ENCODE peak calls at places on chromosomes 6 and 20, in six cellular contexts. X, W, K, T, J and V are unnamed samples.
A peak's percentile ranks its signal among the peaks of the same experiment; 100 is the strongest.

GRCh38 chr6:79570802-79571367 is 33.7 kb upstream of the LCA5 start:
- DNase-seq in K (no peak), X (peak; percentile 3), J (no peak), W (no peak), T (no peak), V (no peak)

GRCh38 chr6:138692978-138693909 is 80.3 kb upstream of the CCDC28A start:
- DNase-seq in T (peak; percentile 91), J (peak; percentile 88), K (peak; percentile 82), X (peak; percentile 30), W (peak; percentile 86), V (peak; percentile 85)

GRCh38 chr20:47093567-47093966 is 198.9 kb downstream of the EYA2 start:
- DNase-seq in J (no peak), X (no peak), T (no peak), W (no peak), K (no peak), V (no peak)

GRCh38 chr6:170176621-170177382 is 114.1 kb downstream of the DLL1 start:
- DNase-seq in X (no peak), K (no peak), J (no peak), T (peak; percentile 64), W (peak; percentile 24), V (no peak)

GRCh38 chr20:35663813-35664543 is 722 bp downstream of the CPNE1 start:
- DNase-seq in W (peak; percentile 56), T (peak; percentile 91), J (peak; percentile 79), X (peak; percentile 87), K (peak; percentile 38), V (peak; percentile 79)

GRCh38 chr20:1702288-1702687 is 44.7 kb upstream of the SIRPG start:
- DNase-seq in K (no peak), X (no peak), J (no peak), W (no peak), T (no peak), V (no peak)

GRCh38 chr6:40899684-40900155 is 139.3 kb downstream of the UNC5CL start:
- DNase-seq in X (no peak), K (peak; percentile 22), J (no peak), W (no peak), T (no peak), V (peak; percentile 52)

GRCh38 chr6:166958926-166959861 is 2.8 kb upstream of the RNASET2 start:
- DNase-seq in J (no peak), T (peak; percentile 87), W (peak; percentile 39), X (peak; percentile 85), K (no peak), V (no peak)

GRCh38 chr20:44160133-44160532 is 26.9 kb downstream of the JPH2 start:
- DNase-seq in W (no peak), X (no peak), K (no peak), J (no peak), T (no peak), V (no peak)

GRCh38 chr6:134750669-134751068 is 199.2 kb downstream of the ALDH8A1 start:
- DNase-seq in K (no peak), X (no peak), W (no peak), T (no peak), J (no peak), V (no peak)

GRCh38 chr20:41141153-41141815 is 3.9 kb downstream of the PLCG1 start:
- DNase-seq in J (no peak), X (peak; percentile 74), K (no peak), W (no peak), T (no peak), V (no peak)

GRCh38 chr6:1321715-1322114 is 9.8 kb downstream of the FOXQ1 start:
- DNase-seq in X (no peak), W (no peak), J (no peak), K (no peak), T (no peak), V (no peak)

GRCh38 chr20:52083627-52084232 is 107.8 kb downstream of the ZFP64 start:
- DNase-seq in K (peak; percentile 50), X (peak; percentile 64), W (no peak), T (no peak), J (peak; percentile 82), V (peak; percentile 86)

GRCh38 chr6:89313006-89313405 is 2.1 kb downstream of the GABRR2 start:
- DNase-seq in W (no peak), K (no peak), X (no peak), J (no peak), T (no peak), V (no peak)

GRCh38 chr6:111477481-111477938 is 5.5 kb downstream of the REV3L start:
- DNase-seq in T (no peak), J (no peak), K (no peak), X (peak; percentile 79), W (no peak), V (no peak)

GRCh38 chr6:81890846-81891245 is 138.4 kb upstream of the TENT5A start:
- DNase-seq in T (no peak), X (no peak), K (no peak), W (no peak), J (no peak), V (no peak)

GRCh38 chr20:60024245-60024644 is 66.0 kb downstream of the CDH26 start:
- DNase-seq in X (no peak), J (no peak), T (no peak), W (no peak), K (no peak), V (no peak)

GRCh38 chr6:44105993-44106740 is 21.1 kb downstream of the MRPL14 start:
- DNase-seq in T (no peak), K (no peak), X (no peak), J (no peak), W (no peak), V (no peak)

GRCh38 chr6:3032986-3033385 is 33.3 kb downstream of the NQO2 start:
- DNase-seq in J (no peak), T (no peak), W (no peak), K (no peak), X (no peak), V (no peak)

GRCh38 chr20:38790210-38791053 is 15.1 kb upstream of the PPP1R16B start:
- DNase-seq in W (no peak), T (no peak), J (peak; percentile 79), K (no peak), X (peak; percentile 53), V (peak; percentile 71)

GRCh38 chr20:63140683-63141433 is 75.1 kb downstream of the YTHDF1 start:
- DNase-seq in W (no peak), J (no peak), T (peak; percentile 56), K (no peak), X (no peak), V (no peak)

GRCh38 chr6:163323274-163323673 is 91.2 kb upstream of the QKI start:
- DNase-seq in X (no peak), K (no peak), J (no peak), W (no peak), T (no peak), V (no peak)

GRCh38 chr6:65064844-65065243 is 642.2 kb downstream of the EYS start:
- DNase-seq in T (no peak), J (no peak), X (no peak), K (no peak), W (no peak), V (no peak)

GRCh38 chr6:110944681-110945151 is 13.8 kb upstream of the GTF3C6 start:
- DNase-seq in T (no peak), J (no peak), K (no peak), W (no peak), X (no peak), V (no peak)

GRCh38 chr6:41451515-41452163 is 94.5 kb upstream of the FOXP4 start:
- DNase-seq in J (no peak), W (no peak), K (no peak), T (peak; percentile 44), X (no peak), V (no peak)

GRCh38 chr6:131960371-131961133 is 9.4 kb upstream of the CCN2 start:
- DNase-seq in W (no peak), J (no peak), X (peak; percentile 6), T (no peak), K (no peak), V (no peak)
- TF ChIP-seq CTCF in W (no peak), J (peak; percentile 20), X (peak; percentile 76), T (no peak), K (no peak), V (no peak)

DNA sequence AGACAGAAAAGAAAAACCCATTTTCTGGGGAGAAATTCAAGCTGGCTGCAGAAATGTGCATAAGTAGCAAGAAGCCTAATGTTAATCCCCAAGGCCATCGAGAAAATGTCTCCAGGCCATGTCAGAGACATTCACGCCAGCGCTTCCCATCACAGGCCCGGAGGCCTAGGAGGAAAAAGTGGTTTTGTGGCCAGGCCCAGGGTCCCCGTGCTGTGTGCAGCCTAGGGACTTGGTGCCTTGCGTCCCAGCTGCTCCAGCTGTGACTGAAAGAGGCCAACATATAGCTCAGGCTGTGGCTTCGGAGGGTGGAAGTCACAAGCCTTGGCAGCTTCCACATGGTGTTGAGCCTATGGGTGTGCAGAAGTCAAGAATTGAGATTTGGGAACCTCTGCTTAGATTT is 10.9 kb downstream of the IFNGR1 start:
- DNase-seq in W (no peak), X (no peak), T (no peak), J (no peak), K (no peak), V (no peak)
- H3K4me1 ChIP-seq in W (peaks cover 19% of the 10 kb centered on the region), X (peaks cover 2% of the 10 kb centered on the region), T (peaks cover 38% of the 10 kb centered on the region), J (no peaks in the 10 kb centered on the region), K (peaks cover 34% of the 10 kb centered on the region), V (peaks cover 6% of the 10 kb centered on the region)

GRCh38 chr20:51014797-51015722 is 7.8 kb downstream of the KCNG1 start:
- DNase-seq in T (peak; percentile 59), W (no peak), X (peak; percentile 36), K (peak; percentile 40), J (peak; percentile 85), V (peak; percentile 77)
- H3K4me3 ChIP-seq in T (no peak overlapping the region), W (no peak overlapping the region), X (no peak overlapping the region), K (no peak overlapping the region), J (no peak overlapping the region), V (no peak overlapping the region)

GRCh38 chr6:158627940-158628211 is 16.7 kb downstream of the DYNLT1 start:
- DNase-seq in X (no peak), K (peak; percentile 8), J (no peak), T (no peak), W (no peak), V (no peak)

GRCh38 chr6:158630944-158631616 is 13.5 kb downstream of the DYNLT1 start:
- DNase-seq in T (no peak), K (peak; percentile 34), X (no peak), J (no peak), W (no peak), V (no peak)

GRCh38 chr6:158628542-158628941 is 16.0 kb downstream of the DYNLT1 start:
- DNase-seq in W (no peak), T (no peak), X (no peak), K (peak; percentile 20), J (no peak), V (no peak)

GRCh38 chr6:158627168-158627939 is 17.2 kb downstream of the DYNLT1 start:
- DNase-seq in W (no peak), J (no peak), X (no peak), T (no peak), K (peak; percentile 15), V (no peak)

GRCh38 chr6:158629376-158630221 is 14.9 kb downstream of the DYNLT1 start:
- DNase-seq in T (no peak), J (peak; percentile 40), K (peak; percentile 64), W (peak; percentile 38), X (peak; percentile 20), V (no peak)
- TF ChIP-seq CTCF in T (no peak), J (peak; percentile 44), K (peak; percentile 40), W (no peak), X (peak; percentile 63), V (peak; percentile 24)